ENCODE peak calls at places on chromosomes 13 and 19, in nine cellular contexts. J is stomach; H is ovary; X is breast epithelium; M is CD8-positive, alpha-beta memory T cell; V is IMR-90; D is adrenal gland; W is body of pancreas; O is lung. E is an unnamed sample.

GRCh38 chr13:67736646-67737420 is 506.7 kb upstream of the PCDH9 start:
- DNase-seq in J (no peak), H (no peak), X (no peak), M (no peak), V (peak; percentile 68), D (no peak), W (peak; percentile 5), O (no peak), E (peak; percentile 53)

GRCh38 chr19:23855676-23856075 is 59.0 kb upstream of the ZNF726 start:
- DNase-seq in J (no peak), H (no peak), X (no peak), M (no peak), V (no peak), D (no peak), W (no peak), O (no peak), E (peak; percentile 10)

GRCh38 chr13:59914556-59914955 is 249.2 kb downstream of the DIAPH3 start:
- DNase-seq in J (no peak), H (no peak), X (no peak), M (no peak), V (peak; percentile 68), D (no peak), W (no peak), O (no peak), E (no peak)

GRCh38 chr19:10112895-10113591 is 1.6 kb downstream of the P2RY11 start:
- DNase-seq in J (peak; percentile 64), H (no peak), X (no peak), M (peak; percentile 86), V (no peak), D (peak; percentile 61), W (peak; percentile 71), O (no peak), E (peak; percentile 73)

GRCh38 chr13:41459754-41460111 is 2.4 kb downstream of the RGCC start:
- DNase-seq in J (no peak), H (no peak), X (no peak), M (no peak), V (no peak), D (no peak), W (no peak), O (no peak), E (no peak)

GRCh38 chr19:2194513-2195078 is 30.9 kb downstream of the DOT1L start:
- DNase-seq in J (no peak), H (no peak), X (no peak), M (no peak), V (no peak), D (no peak), W (no peak), O (no peak), E (no peak)

GRCh38 chr13:97921146-97921776 is 32.2 kb upstream of the IPO5 start:
- DNase-seq in J (no peak), H (no peak), X (no peak), M (no peak), V (peak; percentile 12), D (no peak), W (no peak), O (no peak), E (no peak)

GRCh38 chr13:98358933-98359332 is 181.9 kb upstream of the RNF113B start:
- DNase-seq in J (no peak), H (no peak), X (no peak), M (no peak), V (no peak), D (no peak), W (no peak), O (no peak), E (no peak)

GRCh38 chr19:31073485-31074221 is 275.6 kb downstream of the TSHZ3 start:
- DNase-seq in J (no peak), H (no peak), X (no peak), M (no peak), V (no peak), D (no peak), W (no peak), O (no peak), E (no peak)

GRCh38 chr19:34067861-34068271 is 104.4 kb upstream of the LSM14A start:
- DNase-seq in J (no peak), H (no peak), X (no peak), M (no peak), V (peak; percentile 34), D (no peak), W (no peak), O (no peak), E (no peak)

GRCh38 chr19:47186337-47187022 is 44.5 kb downstream of the BBC3 start:
- DNase-seq in J (no peak), H (no peak), X (no peak), M (peak; percentile 92), V (no peak), D (no peak), W (no peak), O (no peak), E (no peak)

GRCh38 chr19:56272448-56272847 is at the start of gene EDDM13:
- DNase-seq in J (no peak), H (no peak), X (no peak), M (no peak), V (no peak), D (no peak), W (no peak), O (no peak), E (no peak)

GRCh38 chr19:51783373-51783772 is 11.6 kb upstream of the FPR3 start:
- DNase-seq in J (no peak), H (no peak), X (no peak), M (no peak), V (no peak), D (no peak), W (no peak), O (no peak), E (no peak)

GRCh38 chr19:39352549-39353285 is 10.5 kb downstream of the SAMD4B start:
- DNase-seq in J (no peak), H (no peak), X (no peak), M (no peak), V (no peak), D (no peak), W (no peak), O (no peak), E (no peak)

GRCh38 chr13:28049880-28050871 is 50.2 kb downstream of the FLT3 start:
- DNase-seq in J (no peak), H (no peak), X (no peak), M (no peak), V (no peak), D (no peak), W (no peak), O (no peak), E (no peak)

GRCh38 chr13:29679357-29680050 is 84.0 kb upstream of the SLC7A1 start:
- DNase-seq in J (peak; percentile 46), H (no peak), X (no peak), M (no peak), V (no peak), D (peak; percentile 51), W (peak; percentile 58), O (no peak), E (peak; percentile 78)

GRCh38 chr13:111245781-111246384 is 74.6 kb upstream of the TEX29 start:
- DNase-seq in J (no peak), H (no peak), X (no peak), M (no peak), V (peak; percentile 56), D (no peak), W (no peak), O (no peak), E (no peak)

GRCh38 chr19:13692096-13692495 is 72.2 kb upstream of the MRI1 start:
- DNase-seq in J (no peak), H (no peak), X (no peak), M (no peak), V (peak; percentile 60), D (peak; percentile 39), W (no peak), O (no peak), E (no peak)

DNA sequence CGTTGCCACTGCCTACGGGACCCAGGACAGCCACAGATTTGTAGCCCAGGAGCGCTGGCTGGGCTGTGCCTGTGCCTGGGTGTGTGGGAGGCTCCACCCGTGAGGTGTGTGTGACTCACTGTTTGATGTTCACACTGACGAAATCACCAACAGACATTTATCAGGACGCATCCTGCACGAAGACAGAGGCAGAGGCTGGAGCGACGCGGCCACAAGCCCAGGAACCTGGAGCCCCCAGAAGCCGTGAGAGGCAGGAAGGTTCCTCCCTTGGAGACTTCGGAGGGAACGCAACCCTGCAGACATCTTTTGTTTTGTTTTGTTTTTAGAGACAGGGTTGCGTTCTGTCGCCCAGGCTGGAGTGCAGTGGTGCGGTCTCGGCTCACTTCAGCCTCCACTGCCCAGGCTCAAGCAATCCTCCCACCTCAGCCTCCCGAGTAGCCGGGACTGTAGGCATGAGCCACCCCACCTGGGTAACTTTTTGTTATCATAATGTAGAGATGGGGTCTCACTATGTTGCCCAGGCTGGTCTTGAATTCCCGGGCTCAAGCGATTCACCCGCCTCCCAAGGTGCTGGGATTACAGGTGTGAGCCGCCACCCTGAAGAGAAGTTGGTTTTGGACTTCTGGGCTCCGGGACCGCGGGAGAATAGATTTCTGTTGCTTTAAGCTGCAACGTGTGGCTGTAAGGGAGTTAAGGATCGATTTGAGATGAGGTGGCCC is 25.0 kb upstream of the WDR18 start:
- DNase-seq in J (no peak), H (peak; percentile 12), X (no peak), M (no peak), V (peak; percentile 67), D (no peak), W (no peak), O (no peak), E (peak; percentile 8)
- H3K4me1 ChIP-seq in J (peaks cover 22% of the 10 kb centered on the region), H (no peaks in the 10 kb centered on the region), X (no peaks in the 10 kb centered on the region), M (no peaks in the 10 kb centered on the region), V (peaks cover 21% of the 10 kb centered on the region), D (no peaks in the 10 kb centered on the region), W (peaks cover 27% of the 10 kb centered on the region), O (peaks cover 9% of the 10 kb centered on the region), E (peaks cover 7% of the 10 kb centered on the region)

GRCh38 chr19:17529239-17530158 is 18.1 kb downstream of the PGLS start:
- DNase-seq in J (no peak), H (no peak), X (no peak), M (no peak), V (no peak), D (no peak), W (no peak), O (no peak), E (no peak)
- H3K4me3 ChIP-seq in J (no peak overlapping the region), H (no peak overlapping the region), X (no peak overlapping the region), M (no peak overlapping the region), V (no peak overlapping the region), D (no peak overlapping the region), W (no peak overlapping the region), O (no peak overlapping the region), E (no peak overlapping the region)

GRCh38 chr19:50040967-50041366 is 15.2 kb downstream of the ZNF473 start:
- DNase-seq in J (peak; percentile 30), H (peak; percentile 28), X (no peak), M (no peak), V (no peak), D (no peak), W (peak; percentile 23), O (no peak), E (no peak)
- H3K4me1 ChIP-seq in J (no peaks in the 10 kb centered on the region), H (no peaks in the 10 kb centered on the region), X (no peaks in the 10 kb centered on the region), M (no peaks in the 10 kb centered on the region), V (no peaks in the 10 kb centered on the region), D (no peaks in the 10 kb centered on the region), W (no peaks in the 10 kb centered on the region), O (no peaks in the 10 kb centered on the region), E (no peaks in the 10 kb centered on the region)

DNA sequence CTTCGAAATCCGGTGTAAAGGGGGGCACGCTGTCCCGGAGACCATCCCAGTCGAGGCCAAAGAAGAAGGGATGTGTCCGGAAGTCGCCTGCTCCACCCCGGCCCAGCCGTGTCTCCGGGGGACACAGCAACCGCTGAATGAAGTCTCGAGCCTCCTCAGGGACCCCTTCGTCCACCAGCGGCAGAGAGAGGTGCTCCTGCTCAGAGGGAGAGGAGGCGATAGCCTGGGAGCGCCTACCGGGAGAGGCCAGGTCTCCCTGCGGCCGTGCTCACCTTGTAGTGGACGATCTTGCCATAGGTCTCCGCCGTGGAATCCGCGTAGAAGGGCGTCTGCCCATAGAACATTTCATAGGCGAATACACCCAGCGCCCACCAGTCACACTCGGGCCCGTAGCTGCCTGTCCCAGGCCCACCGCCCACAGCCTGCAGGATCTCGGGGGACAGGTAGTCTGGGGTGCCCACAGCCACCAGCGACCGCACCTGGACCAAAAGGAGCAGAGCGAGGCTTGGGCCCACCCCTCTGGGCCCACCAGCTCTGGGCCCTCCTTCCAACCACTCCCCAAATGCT is 4.8 kb downstream of the DMPK start:
- DNase-seq in J (no peak), H (peak; percentile 41), X (no peak), M (no peak), V (no peak), D (no peak), W (no peak), O (no peak), E (no peak)
- H3K4me3 ChIP-seq in J (peak overlapping the region; percentile 54), H (no peak overlapping the region), X (no peak overlapping the region), M (no peak overlapping the region), V (no peak overlapping the region), D (no peak overlapping the region), W (no peak overlapping the region), O (no peak overlapping the region), E (no peak overlapping the region)